ENCODE peak calls at places on chromosomes 2 and 18, in five cellular contexts. One of them, this sample, is unnamed.

GRCh38 chr2:44937688-44938240 is 3.7 kb upstream of the SIX3 start:
- DNase-seq in K562: peak; percentile 32
- DNase-seq in HCT116: peak; percentile 57
- DNase-seq in HepG2: no peak
- DNase-seq in GM12878: no peak
- DNase-seq in this sample: peak; percentile 85

GRCh38 chr2:224165901-224166319 is 126.8 kb upstream of the SERPINE2 start:
- DNase-seq in HepG2: no peak
- DNase-seq in K562: no peak
- DNase-seq in HCT116: no peak
- DNase-seq in GM12878: no peak
- DNase-seq in this sample: no peak

GRCh38 chr2:128309341-128310093 is 9.2 kb downstream of the HS6ST1 start:
- DNase-seq in GM12878: no peak
- DNase-seq in HCT116: no peak
- DNase-seq in HepG2: peak; percentile 97
- DNase-seq in K562: peak; percentile 75
- DNase-seq in this sample: no peak

GRCh38 chr18:3218817-3219216 is 951 bp downstream of the MYOM1 start:
- DNase-seq in GM12878: no peak
- DNase-seq in HepG2: no peak
- DNase-seq in K562: no peak
- DNase-seq in HCT116: no peak
- DNase-seq in this sample: no peak

GRCh38 chr18:31596081-31596872 is 4.6 kb downstream of the TTR start:
- DNase-seq in GM12878: no peak
- DNase-seq in HepG2: peak; percentile 67
- DNase-seq in K562: no peak
- DNase-seq in HCT116: no peak
- DNase-seq in this sample: no peak

GRCh38 chr2:121150713-121151112 is 134.3 kb downstream of the TFCP2L1 start:
- DNase-seq in GM12878: no peak
- DNase-seq in HCT116: no peak
- DNase-seq in HepG2: no peak
- DNase-seq in K562: no peak
- DNase-seq in this sample: no peak

GRCh38 chr2:217106650-217107014 is 246.8 kb upstream of the TNP1 start:
- DNase-seq in HepG2: no peak
- DNase-seq in GM12878: no peak
- DNase-seq in HCT116: peak; percentile 27
- DNase-seq in K562: peak; percentile 32
- DNase-seq in this sample: no peak

GRCh38 chr2:169229590-169229989 is 132.7 kb downstream of the LRP2 start:
- DNase-seq in GM12878: no peak
- DNase-seq in HepG2: no peak
- DNase-seq in K562: no peak
- DNase-seq in HCT116: no peak
- DNase-seq in this sample: no peak

GRCh38 chr2:72913531-72914225 is 3.6 kb upstream of the EMX1 start:
- DNase-seq in GM12878: no peak
- DNase-seq in HCT116: no peak
- DNase-seq in HepG2: no peak
- DNase-seq in K562: no peak
- DNase-seq in this sample: no peak

GRCh38 chr2:117794668-117795067 is 19.8 kb upstream of the DDX18 start:
- DNase-seq in K562: no peak
- DNase-seq in HepG2: no peak
- DNase-seq in GM12878: no peak
- DNase-seq in HCT116: no peak
- DNase-seq in this sample: no peak

GRCh38 chr2:108927936-108928659 is 60.9 kb downstream of the EDAR start:
- DNase-seq in GM12878: no peak
- DNase-seq in HCT116: peak; percentile 43
- DNase-seq in K562: peak; percentile 68
- DNase-seq in HepG2: peak; percentile 51
- DNase-seq in this sample: peak; percentile 62

GRCh38 chr2:160062283-160063005 is at the start of gene PLA2R1:
- DNase-seq in HepG2: no peak
- DNase-seq in K562: no peak
- DNase-seq in GM12878: no peak
- DNase-seq in HCT116: no peak
- DNase-seq in this sample: peak; percentile 64

GRCh38 chr2:128314348-128315121 is 4.1 kb downstream of the HS6ST1 start:
- DNase-seq in HCT116: no peak
- DNase-seq in K562: no peak
- DNase-seq in GM12878: no peak
- DNase-seq in HepG2: no peak
- DNase-seq in this sample: no peak

GRCh38 chr2:228446732-228447131 is 265.2 kb upstream of the SPHKAP start:
- DNase-seq in K562: no peak
- DNase-seq in GM12878: no peak
- DNase-seq in HepG2: no peak
- DNase-seq in HCT116: no peak
- DNase-seq in this sample: no peak

GRCh38 chr2:11342561-11343343 is 1.7 kb downstream of the ROCK2 start:
- DNase-seq in HCT116: peak; percentile 34
- DNase-seq in GM12878: no peak
- DNase-seq in HepG2: peak; percentile 94
- DNase-seq in K562: peak; percentile 11
- DNase-seq in this sample: peak; percentile 42

GRCh38 chr2:219001577-219002394 is 8.6 kb upstream of the CRYBA2 start:
- DNase-seq in K562: peak; percentile 71
- DNase-seq in HCT116: peak; percentile 40
- DNase-seq in HepG2: peak; percentile 93
- DNase-seq in GM12878: no peak
- DNase-seq in this sample: peak; percentile 93

GRCh38 chr2:219656523-219656922 is 29.1 kb downstream of the SLC4A3 start:
- DNase-seq in GM12878: no peak
- DNase-seq in K562: no peak
- DNase-seq in HepG2: no peak
- DNase-seq in HCT116: no peak
- DNase-seq in this sample: no peak

GRCh38 chr2:100425573-100426383 is 8.3 kb upstream of the CHST10 start:
- DNase-seq in K562: no peak
- DNase-seq in GM12878: no peak
- DNase-seq in HCT116: no peak
- DNase-seq in HepG2: no peak
- DNase-seq in this sample: no peak

GRCh38 chr2:9071584-9072124 is 68.2 kb upstream of the MBOAT2 start:
- DNase-seq in HCT116: no peak
- DNase-seq in K562: no peak
- DNase-seq in HepG2: no peak
- DNase-seq in GM12878: no peak
- DNase-seq in this sample: no peak

GRCh38 chr2:95264626-95265025 is 9.6 kb upstream of the PROM2 start:
- DNase-seq in HCT116: no peak
- DNase-seq in GM12878: no peak
- DNase-seq in HepG2: no peak
- DNase-seq in K562: no peak
- DNase-seq in this sample: no peak

GRCh38 chr2:10629819-10630532 is 59.8 kb downstream of the NOL10 start:
- DNase-seq in GM12878: no peak
- DNase-seq in HepG2: peak; percentile 82
- DNase-seq in K562: no peak
- DNase-seq in HCT116: no peak
- DNase-seq in this sample: no peak

GRCh38 chr2:23460228-23460627 is 75.2 kb downstream of the KLHL29 start:
- DNase-seq in HepG2: no peak
- DNase-seq in HCT116: peak; percentile 13
- DNase-seq in GM12878: no peak
- DNase-seq in K562: no peak
- DNase-seq in this sample: no peak

GRCh38 chr2:9693646-9694045 is 62.8 kb upstream of the YWHAQ start:
- DNase-seq in K562: no peak
- DNase-seq in HCT116: no peak
- DNase-seq in HepG2: no peak
- DNase-seq in GM12878: no peak
- DNase-seq in this sample: no peak

GRCh38 chr2:112055833-112056625 is 960 bp downstream of the TMEM87B start:
- DNase-seq in K562: peak; percentile 24
- DNase-seq in HCT116: no peak
- DNase-seq in HepG2: peak; percentile 69
- DNase-seq in GM12878: no peak
- DNase-seq in this sample: peak; percentile 75

GRCh38 chr2:38720613-38721241 is 30.4 kb downstream of the SRSF7 start:
- DNase-seq in HCT116: no peak
- DNase-seq in K562: no peak
- DNase-seq in HepG2: no peak
- DNase-seq in GM12878: peak; percentile 40
- DNase-seq in this sample: peak; percentile 52

GRCh38 chr2:185381631-185382030 is 357.0 kb upstream of the FSIP2 start:
- DNase-seq in HepG2: no peak
- DNase-seq in HCT116: no peak
- DNase-seq in GM12878: no peak
- DNase-seq in K562: no peak
- DNase-seq in this sample: no peak

GRCh38 chr2:159110784-159111183 is 142.3 kb downstream of the TANC1 start:
- DNase-seq in HCT116: no peak
- DNase-seq in GM12878: no peak
- DNase-seq in K562: no peak
- DNase-seq in HepG2: no peak
- DNase-seq in this sample: peak; percentile 35

GRCh38 chr18:35029103-35029502 is 12.1 kb upstream of the MAPRE2 start:
- DNase-seq in K562: no peak
- DNase-seq in GM12878: no peak
- DNase-seq in HepG2: no peak
- DNase-seq in HCT116: no peak
- DNase-seq in this sample: no peak

GRCh38 chr2:156892449-156893335 is 364.8 kb upstream of the GALNT5 start:
- DNase-seq in GM12878: peak; percentile 7
- DNase-seq in HepG2: peak; percentile 34
- DNase-seq in K562: no peak
- DNase-seq in HCT116: peak; percentile 68
- DNase-seq in this sample: peak; percentile 77

DNA sequence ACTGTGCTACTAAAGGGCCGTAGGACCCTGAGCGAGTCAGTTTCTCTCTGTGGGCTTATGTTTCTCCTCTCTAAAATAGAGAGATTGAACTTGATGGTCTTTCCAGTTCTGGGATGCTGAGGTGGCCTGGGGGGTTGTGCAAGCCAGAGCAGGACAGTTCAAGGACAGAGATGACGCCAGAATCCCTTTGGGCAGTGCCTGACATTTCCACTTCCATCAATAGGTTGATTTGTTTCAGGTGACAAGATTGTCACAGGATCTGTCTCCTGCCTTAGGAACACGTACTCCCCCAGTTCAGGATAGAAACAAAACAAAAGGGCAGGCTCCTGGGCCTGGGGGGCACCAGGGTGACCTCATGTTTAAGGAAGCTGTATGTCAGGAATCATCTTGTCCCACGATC is 82.0 kb downstream of the XDH start:
- DNase-seq in HepG2: no peak
- DNase-seq in HCT116: no peak
- DNase-seq in GM12878: no peak
- DNase-seq in K562: no peak
- DNase-seq in this sample: no peak
- TF ChIP-seq JUND in HepG2: no peak
- TF ChIP-seq JUND in HCT116: no peak
- TF ChIP-seq JUND in GM12878: no peak
- TF ChIP-seq JUND in K562: no peak
- TF ChIP-seq JUND in this sample: no peak

GRCh38 chr2:167380555-167380954 is 492.3 kb downstream of the XIRP2 start:
- DNase-seq in K562: no peak
- DNase-seq in HCT116: no peak
- DNase-seq in HepG2: no peak
- DNase-seq in GM12878: no peak
- DNase-seq in this sample: no peak

GRCh38 chr2:167383610-167384194 is 495.4 kb downstream of the XIRP2 start:
- DNase-seq in HepG2: no peak
- DNase-seq in K562: no peak
- DNase-seq in HCT116: no peak
- DNase-seq in GM12878: no peak
- DNase-seq in this sample: no peak

GRCh38 chr2:167381349-167381748 is 493.1 kb downstream of the XIRP2 start:
- DNase-seq in HCT116: no peak
- DNase-seq in HepG2: no peak
- DNase-seq in GM12878: no peak
- DNase-seq in K562: no peak
- DNase-seq in this sample: no peak

GRCh38 chr2:167380094-167380493 is 491.8 kb downstream of the XIRP2 start:
- DNase-seq in HepG2: no peak
- DNase-seq in GM12878: no peak
- DNase-seq in HCT116: no peak
- DNase-seq in K562: no peak
- DNase-seq in this sample: no peak
- TF ChIP-seq JUND in HepG2: no peak
- TF ChIP-seq JUND in GM12878: no peak
- TF ChIP-seq JUND in HCT116: no peak
- TF ChIP-seq JUND in K562: no peak
- TF ChIP-seq JUND in this sample: no peak

DNA sequence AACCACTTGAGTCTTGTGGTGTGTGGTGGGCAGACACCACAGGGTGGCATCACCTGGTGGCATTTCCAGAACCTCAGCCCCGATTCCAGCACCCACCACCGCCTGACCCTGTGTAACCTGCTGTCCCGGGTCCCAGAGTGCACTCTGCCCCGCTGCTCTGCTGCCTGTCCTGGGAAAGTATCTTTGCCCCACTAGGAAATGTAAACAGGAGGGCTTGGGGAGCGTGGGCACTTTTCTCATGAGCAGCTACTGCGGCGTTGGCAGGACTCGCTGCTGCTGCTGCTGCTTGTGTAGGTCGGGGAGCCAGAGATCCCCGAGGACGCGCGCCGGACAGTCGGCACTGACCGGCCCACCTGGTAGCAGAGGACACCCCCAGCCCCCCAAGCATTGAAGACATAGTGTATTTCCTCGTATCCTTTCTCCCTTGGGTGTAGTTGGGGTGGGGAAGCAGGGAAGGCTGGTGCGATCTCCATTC is 13.4 kb downstream of the DTYMK start:
- DNase-seq in HepG2: no peak
- DNase-seq in K562: no peak
- DNase-seq in HCT116: no peak
- DNase-seq in GM12878: no peak
- DNase-seq in this sample: no peak
- TF ChIP-seq JUND in HepG2: no peak
- TF ChIP-seq JUND in K562: no peak
- TF ChIP-seq JUND in HCT116: no peak
- TF ChIP-seq JUND in GM12878: no peak
- TF ChIP-seq JUND in this sample: no peak

DNA sequence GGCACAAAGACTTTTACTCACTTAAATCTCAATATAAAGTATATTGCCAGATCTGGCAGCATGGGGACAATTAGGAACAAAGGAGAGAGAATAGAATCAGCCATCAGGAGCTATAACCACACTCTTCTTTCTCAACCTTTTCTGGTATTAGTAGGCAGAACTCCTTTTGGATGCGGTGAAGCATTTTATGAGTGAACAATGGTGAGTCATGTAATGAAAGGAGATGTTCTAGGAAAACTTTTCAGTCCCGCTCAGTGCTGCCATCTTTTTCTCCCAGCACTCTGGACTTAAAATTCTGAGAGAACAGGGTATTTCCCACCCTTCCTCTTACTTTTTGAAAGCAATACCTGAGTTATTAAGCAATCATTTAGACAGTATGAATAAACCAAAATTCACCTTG is 32.2 kb downstream of the PLEKHA3 start:
- DNase-seq in HCT116: no peak
- DNase-seq in HepG2: no peak
- DNase-seq in K562: no peak
- DNase-seq in GM12878: no peak
- DNase-seq in this sample: no peak
- TF ChIP-seq JUND in HCT116: no peak
- TF ChIP-seq JUND in HepG2: no peak
- TF ChIP-seq JUND in K562: no peak
- TF ChIP-seq JUND in GM12878: no peak
- TF ChIP-seq JUND in this sample: no peak

This sample was measured in T47D.